ENCODE peak calls at places on chromosomes 13 and 19, in seven cellular contexts. E is ovary; R is CD8-positive, alpha-beta T cell; H is Peyer's patch; U is breast epithelium; S is AG10803; K is fibroblast of mammary gland. L is an unnamed sample.

GRCh38 chr13:19818223-19818842 is 35.6 kb upstream of the PSPC1 start:
- DNase-seq in E (peak), R (no peak), H (peak), U (peak), S (no peak), K (peak), L (peak)

GRCh38 chr19:5172859-5173577 is 167.6 kb downstream of the PTPRS start:
- DNase-seq in E (no peak), R (no peak), H (no peak), U (no peak), S (peak), K (peak), L (no peak)

GRCh38 chr13:22934744-22935523 is 245.8 kb upstream of the SGCG start:
- DNase-seq in E (no peak), R (no peak), H (no peak), U (no peak), S (no peak), K (no peak), L (no peak)

GRCh38 chr19:3543150-3544053 is 4.4 kb downstream of the TEKTIP1 start:
- DNase-seq in E (no peak), R (no peak), H (no peak), U (no peak), S (no peak), K (peak), L (no peak)

GRCh38 chr13:77448689-77449088 is 86.8 kb upstream of the SCEL start:
- DNase-seq in E (no peak), R (no peak), H (no peak), U (no peak), S (no peak), K (no peak), L (no peak)

GRCh38 chr13:37225414-37226047 is 120.1 kb upstream of the CSNK1A1L start:
- DNase-seq in E (no peak), R (no peak), H (no peak), U (no peak), S (peak), K (peak), L (no peak)

GRCh38 chr19:993831-994393 is 6.3 kb upstream of the GRIN3B start:
- DNase-seq in E (no peak), R (no peak), H (no peak), U (no peak), S (no peak), K (no peak), L (no peak)

GRCh38 chr19:33374406-33374703 is 846 bp downstream of the CEBPG start:
- DNase-seq in E (no peak), R (no peak), H (peak), U (no peak), S (peak), K (no peak), L (peak)

GRCh38 chr13:63086286-63086685 is 1670.6 kb upstream of the PCDH20 start:
- DNase-seq in E (no peak), R (no peak), H (no peak), U (no peak), S (no peak), K (no peak), L (peak)

GRCh38 chr19:49272204-49272603 is 52.8 kb downstream of the SLC6A16 start:
- DNase-seq in E (no peak), R (no peak), H (no peak), U (no peak), S (peak), K (peak), L (no peak)

GRCh38 chr19:6744381-6745288 is 5.2 kb downstream of the TRIP10 start:
- DNase-seq in E (peak), R (no peak), H (peak), U (peak), S (peak), K (peak), L (no peak)

GRCh38 chr19:47619763-47620162 is 10.8 kb downstream of the BICRA start:
- DNase-seq in E (no peak), R (no peak), H (peak), U (no peak), S (no peak), K (no peak), L (no peak)

GRCh38 chr13:52851153-52851962 is 2.9 kb upstream of the PCDH8 start:
- DNase-seq in E (no peak), R (no peak), H (no peak), U (no peak), S (peak), K (no peak), L (peak)

GRCh38 chr19:2027361-2027760 is 11.8 kb upstream of the BTBD2 start:
- DNase-seq in E (no peak), R (no peak), H (no peak), U (no peak), S (peak), K (peak), L (no peak)

GRCh38 chr13:50224534-50224933 is 209.3 kb downstream of the KCNRG start:
- DNase-seq in E (no peak), R (no peak), H (no peak), U (no peak), S (peak), K (peak), L (peak)

GRCh38 chr19:50191270-50191669 is 12.2 kb upstream of the MYH14 start:
- DNase-seq in E (no peak), R (no peak), H (no peak), U (no peak), S (no peak), K (no peak), L (no peak)

GRCh38 chr19:44072543-44073401 is 813 bp downstream of the ZNF284 start:
- DNase-seq in E (no peak), R (no peak), H (no peak), U (no peak), S (no peak), K (peak), L (no peak)

GRCh38 chr19:7336321-7336973 is 12.3 kb upstream of the ARHGEF18 start:
- DNase-seq in E (no peak), R (no peak), H (no peak), U (no peak), S (no peak), K (no peak), L (no peak)

GRCh38 chr13:41457589-41458186 is 338 bp downstream of the RGCC start:
- DNase-seq in E (no peak), R (no peak), H (peak), U (no peak), S (no peak), K (no peak), L (peak)

GRCh38 chr19:52398091-52398461 is 427 bp downstream of the ZNF528 start:
- DNase-seq in E (peak), R (no peak), H (no peak), U (no peak), S (peak), K (peak), L (no peak)

GRCh38 chr19:38250428-38250820 is 5.8 kb downstream of the PPP1R14A start:
- DNase-seq in E (no peak), R (no peak), H (no peak), U (no peak), S (no peak), K (no peak), L (no peak)

GRCh38 chr19:1027020-1027952 is 878 bp downstream of the CNN2 start:
- DNase-seq in E (no peak), R (no peak), H (no peak), U (no peak), S (no peak), K (no peak), L (peak)

GRCh38 chr13:72290962-72291681 is 424.1 kb upstream of the DACH1 start:
- DNase-seq in E (no peak), R (no peak), H (no peak), U (no peak), S (peak), K (peak), L (no peak)

GRCh38 chr19:55468054-55468393 is 3.5 kb upstream of the C19orf85 start:
- DNase-seq in E (peak), R (no peak), H (no peak), U (no peak), S (no peak), K (no peak), L (no peak)

GRCh38 chr13:112683581-112683980 is 6.3 kb upstream of the ATP11A start:
- DNase-seq in E (no peak), R (no peak), H (no peak), U (peak), S (no peak), K (no peak), L (no peak)

GRCh38 chr19:57841364-57841763 is 8.3 kb upstream of the ZNF587 start:
- DNase-seq in E (no peak), R (no peak), H (no peak), U (no peak), S (no peak), K (no peak), L (no peak)

GRCh38 chr13:59527500-59527899 is 636.2 kb downstream of the DIAPH3 start:
- DNase-seq in E (no peak), R (no peak), H (no peak), U (no peak), S (no peak), K (no peak), L (no peak)

GRCh38 chr13:102401305-102401704 is 543 bp downstream of the FGF14 start:
- DNase-seq in E (no peak), R (no peak), H (no peak), U (no peak), S (peak), K (peak), L (no peak)

GRCh38 chr13:76383671-76384461 is 502.3 kb downstream of the KCTD12 start:
- DNase-seq in E (no peak), R (no peak), H (peak), U (no peak), S (peak), K (peak), L (no peak)

GRCh38 chr19:17337675-17338439 is 504 bp downstream of the GTPBP3 start:
- DNase-seq in E (no peak), R (no peak), H (no peak), U (no peak), S (no peak), K (no peak), L (peak)

GRCh38 chr19:50311723-50312635 is 17.2 kb downstream of the KCNC3 start:
- DNase-seq in E (no peak), R (no peak), H (no peak), U (no peak), S (no peak), K (no peak), L (no peak)

GRCh38 chr13:62906896-62907295 is 1491.2 kb upstream of the PCDH20 start:
- DNase-seq in E (no peak), R (no peak), H (no peak), U (no peak), S (no peak), K (no peak), L (no peak)

GRCh38 chr13:38686635-38687245 is at the start of gene FREM2:
- DNase-seq in E (peak), R (no peak), H (no peak), U (no peak), S (no peak), K (no peak), L (no peak)

GRCh38 chr13:44106231-44107152 is 226.8 kb downstream of the LACC1 start:
- DNase-seq in E (no peak), R (no peak), H (no peak), U (no peak), S (no peak), K (no peak), L (no peak)
- H3K4me3 ChIP-seq in E (no peak), R (no peak), H (peak), U (no peak), S (no peak), K (no peak), L (no peak)

GRCh38 chr19:13762635-13763235 is 1.6 kb upstream of the MRI1 start:
- DNase-seq in E (no peak), R (no peak), H (no peak), U (no peak), S (no peak), K (no peak), L (no peak)
- TF ChIP-seq CTCF in E (no peak), R (no peak), H (no peak), U (no peak), S (no peak), K (no peak), L (no peak)

GRCh38 chr19:45076029-45076850 is at the start of gene ZNF296:
- DNase-seq in E (no peak), R (peak), H (peak), U (peak), S (no peak), K (peak), L (peak)

GRCh38 chr19:45076851-45077730 is 813 bp upstream of the ZNF296 start:
- DNase-seq in E (no peak), R (no peak), H (no peak), U (no peak), S (no peak), K (no peak), L (no peak)

GRCh38 chr19:45075215-45076028 is 856 bp downstream of the ZNF296 start:
- DNase-seq in E (no peak), R (no peak), H (peak), U (peak), S (peak), K (peak), L (peak)

GRCh38 chr19:45071969-45072790 is 4.1 kb downstream of the ZNF296 start:
- DNase-seq in E (no peak), R (no peak), H (no peak), U (peak), S (no peak), K (no peak), L (no peak)

GRCh38 chr19:45074744-45075143 is 1.5 kb downstream of the ZNF296 start:
- DNase-seq in E (no peak), R (no peak), H (no peak), U (no peak), S (no peak), K (no peak), L (no peak)
- H3K4me3 ChIP-seq in E (no peak), R (no peak), H (peak), U (no peak), S (no peak), K (no peak), L (peak)

GRCh38 chr13:93172109-93172508 is 54.5 kb upstream of the GPC6 start:
- DNase-seq in E (no peak), R (no peak), H (no peak), U (no peak), S (no peak), K (peak), L (no peak)
- TF ChIP-seq CTCF in E (no peak), R (no peak), H (no peak), U (no peak), S (peak), K (peak), L (no peak)

DNA sequence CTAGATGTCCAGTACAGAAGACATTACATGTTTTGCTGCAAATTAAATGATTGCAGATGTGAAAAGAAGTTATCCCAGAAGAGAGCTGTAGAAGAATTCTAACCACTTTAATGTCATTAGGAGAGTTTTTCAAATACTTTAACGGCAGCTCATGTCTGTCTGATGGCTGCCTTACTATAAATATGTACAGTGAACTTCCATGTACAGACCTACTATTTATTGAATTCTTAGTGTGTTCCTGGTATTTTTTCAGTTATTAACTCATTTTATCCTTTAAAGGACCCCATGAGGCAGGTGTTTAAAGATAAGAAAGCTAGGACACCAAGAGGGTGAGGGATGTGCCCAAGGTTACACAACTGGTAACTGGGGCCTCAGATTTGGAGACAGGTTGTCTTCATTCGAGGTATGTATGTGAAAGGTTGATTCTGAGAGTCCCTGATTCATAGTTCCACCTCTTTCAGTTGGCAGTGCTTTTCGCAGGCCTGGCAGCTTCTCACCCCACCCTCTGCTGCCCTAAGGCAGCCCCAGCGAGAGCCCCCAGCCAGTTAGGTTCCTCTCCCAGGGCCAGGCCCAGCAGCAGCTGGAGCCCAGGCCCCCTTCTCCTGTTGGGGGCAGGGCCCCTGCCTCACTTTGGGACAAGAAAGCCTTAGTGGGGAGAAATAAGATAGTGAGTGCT is 67.9 kb upstream of the TEX29 start:
- DNase-seq in E (no peak), R (no peak), H (no peak), U (no peak), S (peak), K (peak), L (no peak)
- H3K4me3 ChIP-seq in E (no peak), R (no peak), H (no peak), U (no peak), S (no peak), K (no peak), L (no peak)